ENCODE peak calls at places on chromosome 20, in seven cellular contexts. H, F, Y, A, M, U and S are unnamed samples.
A peak's percentile ranks its signal among the peaks of the same experiment; 100 is the strongest.

GRCh38 chr20:4073852-4074741 is 58.7 kb upstream of the RNF24 start:
- DNase-seq in H (no peak), F (no peak), Y (no peak), A (no peak), M (no peak), U (no peak), S (no peak)

GRCh38 chr20:1122388-1123315 is 4.2 kb downstream of the PSMF1 start:
- DNase-seq in H (no peak), F (no peak), Y (no peak), A (peak; percentile 46), M (no peak), U (no peak), S (no peak)

GRCh38 chr20:51978081-51978501 is 175.8 kb upstream of the SALL4 start:
- DNase-seq in H (no peak), F (no peak), Y (no peak), A (no peak), M (no peak), U (no peak), S (no peak)

GRCh38 chr20:57660510-57661199 is 40.4 kb upstream of the ZBP1 start:
- DNase-seq in H (no peak), F (no peak), Y (no peak), A (no peak), M (peak; percentile 27), U (no peak), S (peak; percentile 12)

GRCh38 chr20:19460386-19460785 is 247.9 kb downstream of the SLC24A3 start:
- DNase-seq in H (no peak), F (no peak), Y (no peak), A (no peak), M (no peak), U (no peak), S (no peak)

GRCh38 chr20:20076297-20077065 is 24.1 kb downstream of the CFAP61 start:
- DNase-seq in H (no peak), F (no peak), Y (no peak), A (no peak), M (no peak), U (no peak), S (no peak)

GRCh38 chr20:35595901-35596300 is 19.7 kb upstream of the SPAG4 start:
- DNase-seq in H (no peak), F (no peak), Y (no peak), A (no peak), M (no peak), U (no peak), S (no peak)

GRCh38 chr20:38685853-38686473 is 38.3 kb upstream of the SLC32A1 start:
- DNase-seq in H (no peak), F (no peak), Y (no peak), A (peak; percentile 65), M (no peak), U (no peak), S (peak; percentile 27)

GRCh38 chr20:1427457-1428054 is 34.7 kb upstream of the FKBP1A start:
- DNase-seq in H (no peak), F (no peak), Y (no peak), A (no peak), M (no peak), U (no peak), S (no peak)

GRCh38 chr20:49938173-49939163 is 2.3 kb downstream of the RNF114 start:
- DNase-seq in H (no peak), F (no peak), Y (no peak), A (peak; percentile 80), M (no peak), U (peak; percentile 29), S (peak; percentile 51)

GRCh38 chr20:24502184-24502583 is 32.8 kb downstream of the SYNDIG1 start:
- DNase-seq in H (no peak), F (no peak), Y (no peak), A (peak; percentile 71), M (no peak), U (no peak), S (no peak)

GRCh38 chr20:39899881-39900280 is 789.2 kb downstream of the MAFB start:
- DNase-seq in H (no peak), F (no peak), Y (no peak), A (no peak), M (no peak), U (no peak), S (no peak)

GRCh38 chr20:32249030-32249738 is 28.3 kb upstream of the KIF3B start:
- DNase-seq in H (no peak), F (no peak), Y (no peak), A (no peak), M (no peak), U (no peak), S (no peak)

GRCh38 chr20:5268449-5268848 is 48.3 kb downstream of the PROKR2 start:
- DNase-seq in H (no peak), F (no peak), Y (no peak), A (no peak), M (no peak), U (no peak), S (no peak)

GRCh38 chr20:7348253-7348652 is 580.8 kb downstream of the BMP2 start:
- DNase-seq in H (no peak), F (no peak), Y (no peak), A (no peak), M (no peak), U (no peak), S (no peak)

GRCh38 chr20:12394786-12395185 is 477.1 kb downstream of the BTBD3 start:
- DNase-seq in H (no peak), F (no peak), Y (no peak), A (no peak), M (no peak), U (no peak), S (no peak)

GRCh38 chr20:55052464-55052863 is 577.1 kb downstream of the DOK5 start:
- DNase-seq in H (no peak), F (no peak), Y (no peak), A (no peak), M (no peak), U (no peak), S (no peak)

DNA sequence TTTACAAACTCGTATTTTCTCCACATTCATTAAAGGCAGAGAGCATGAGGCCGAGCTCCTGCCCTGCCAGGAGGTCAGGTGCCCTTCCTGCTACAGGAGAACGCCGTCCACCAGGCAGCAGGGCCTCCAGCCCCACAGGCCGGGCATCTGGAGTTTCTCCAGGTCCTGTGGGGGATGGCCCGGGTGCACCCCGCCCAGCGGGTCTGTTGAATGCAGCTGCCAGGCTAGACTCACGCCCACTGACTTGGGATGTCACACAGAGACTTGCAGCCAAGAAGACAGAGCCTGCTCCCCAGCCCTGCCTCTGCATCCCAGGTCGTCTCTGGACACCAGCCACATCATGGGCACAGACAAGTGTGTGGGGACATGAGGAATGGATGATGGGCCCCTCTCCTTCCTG is 376.4 kb downstream of the CDH4 start:
- DNase-seq in H (no peak), F (no peak), Y (no peak), A (no peak), M (no peak), U (no peak), S (no peak)
- H3K27me3 ChIP-seq in H (no peaks in the 10 kb centered on the region), F (peaks cover 33% of the 10 kb centered on the region), Y (peaks cover 51% of the 10 kb centered on the region), A (no peaks in the 10 kb centered on the region), M (no peaks in the 10 kb centered on the region), U (no peaks in the 10 kb centered on the region), S (no peaks in the 10 kb centered on the region)

GRCh38 chr20:53829086-53829703 is 235.6 kb upstream of the ZNF217 start:
- DNase-seq in H (no peak), F (no peak), Y (peak; percentile 78), A (peak; percentile 39), M (no peak), U (no peak), S (no peak)
- TF ChIP-seq POLR2A in H (peak; percentile 35), F (no peak), Y (no peak), A (no peak), M (no peak), U (no peak), S (no peak)

GRCh38 chr20:2537101-2537500 is 728 bp downstream of the TMC2 start:
- DNase-seq in H (no peak), F (no peak), Y (no peak), A (no peak), M (no peak), U (no peak), S (no peak)
- H3K27me3 ChIP-seq in H (no peaks in the 10 kb centered on the region), F (peaks cover 89% of the 10 kb centered on the region), Y (peaks cover 15% of the 10 kb centered on the region), A (no peaks in the 10 kb centered on the region), M (no peaks in the 10 kb centered on the region), U (no peaks in the 10 kb centered on the region), S (no peaks in the 10 kb centered on the region)

GRCh38 chr20:63627129-63627699 is 313 bp upstream of the GMEB2 start:
- DNase-seq in H (peak; percentile 57), F (peak; percentile 75), Y (peak; percentile 87), A (peak; percentile 94), M (peak; percentile 95), U (peak; percentile 93), S (peak; percentile 95)
- TF ChIP-seq POLR2A in H (peak; percentile 92), F (no peak), Y (peak; percentile 45), A (peak; percentile 20), M (peak; percentile 38), U (peak; percentile 86), S (peak; percentile 25)